ENCODE peak calls at places on chromosomes 11 and 22, in eight cellular contexts. I is foreskin fibroblast, Y is dorsolateral prefrontal cortex, W is mucosa of descending colon, S is AG09309, T is cardiac fibroblast, A is IMR-90, L is cardiac muscle cell. R is an unnamed sample.
A peak's percentile ranks its signal among the peaks of the same experiment; 100 is the strongest.

GRCh38 chr22:31626427-31627150 is 35.4 kb downstream of the PISD start:
- DNase-seq in I (no peak), Y (no peak), W (no peak), S (no peak), T (peak; percentile 68), A (no peak), L (no peak), R (no peak)

GRCh38 chr11:78840190-78840589 is 265.5 kb upstream of the NARS2 start:
- DNase-seq in I (peak; percentile 79), Y (no peak), W (no peak), S (peak; percentile 85), T (peak; percentile 79), A (peak; percentile 91), L (no peak), R (no peak)

GRCh38 chr11:11486423-11486822 is 133.4 kb upstream of the CSNK2A3 start:
- DNase-seq in I (no peak), Y (no peak), W (peak; percentile 16), S (no peak), T (no peak), A (no peak), L (no peak), R (no peak)

GRCh38 chr11:104073950-104074349 is 37.5 kb downstream of the DDI1 start:
- DNase-seq in I (no peak), Y (no peak), W (no peak), S (no peak), T (no peak), A (peak; percentile 58), L (no peak), R (peak; percentile 92)

GRCh38 chr11:32400670-32401369 is 34.5 kb downstream of the WT1 start:
- DNase-seq in I (no peak), Y (no peak), W (no peak), S (no peak), T (peak; percentile 67), A (no peak), L (no peak), R (no peak)

GRCh38 chr22:26977741-26978140 is 320.4 kb downstream of the MIAT start:
- DNase-seq in I (no peak), Y (no peak), W (no peak), S (no peak), T (no peak), A (no peak), L (peak; percentile 35), R (no peak)

GRCh38 chr11:29333993-29334780 is 682.6 kb downstream of the KCNA4 start:
- DNase-seq in I (peak; percentile 43), Y (no peak), W (no peak), S (no peak), T (peak; percentile 72), A (peak; percentile 88), L (peak; percentile 42), R (peak; percentile 58)

GRCh38 chr11:71331631-71332030 is 79.3 kb upstream of the SHANK2 start:
- DNase-seq in I (no peak), Y (no peak), W (no peak), S (no peak), T (no peak), A (no peak), L (no peak), R (peak; percentile 22)

GRCh38 chr11:114395776-114396175 is 4.5 kb downstream of the C11orf71 start:
- DNase-seq in I (no peak), Y (no peak), W (peak; percentile 22), S (no peak), T (no peak), A (no peak), L (no peak), R (peak; percentile 35)
- TF ChIP-seq CTCF in I (peak; percentile 42), Y (no peak), W (no peak), S (peak; percentile 48), T (peak; percentile 21), A (peak; percentile 34), L (peak; percentile 44), R (peak; percentile 56)

DNA sequence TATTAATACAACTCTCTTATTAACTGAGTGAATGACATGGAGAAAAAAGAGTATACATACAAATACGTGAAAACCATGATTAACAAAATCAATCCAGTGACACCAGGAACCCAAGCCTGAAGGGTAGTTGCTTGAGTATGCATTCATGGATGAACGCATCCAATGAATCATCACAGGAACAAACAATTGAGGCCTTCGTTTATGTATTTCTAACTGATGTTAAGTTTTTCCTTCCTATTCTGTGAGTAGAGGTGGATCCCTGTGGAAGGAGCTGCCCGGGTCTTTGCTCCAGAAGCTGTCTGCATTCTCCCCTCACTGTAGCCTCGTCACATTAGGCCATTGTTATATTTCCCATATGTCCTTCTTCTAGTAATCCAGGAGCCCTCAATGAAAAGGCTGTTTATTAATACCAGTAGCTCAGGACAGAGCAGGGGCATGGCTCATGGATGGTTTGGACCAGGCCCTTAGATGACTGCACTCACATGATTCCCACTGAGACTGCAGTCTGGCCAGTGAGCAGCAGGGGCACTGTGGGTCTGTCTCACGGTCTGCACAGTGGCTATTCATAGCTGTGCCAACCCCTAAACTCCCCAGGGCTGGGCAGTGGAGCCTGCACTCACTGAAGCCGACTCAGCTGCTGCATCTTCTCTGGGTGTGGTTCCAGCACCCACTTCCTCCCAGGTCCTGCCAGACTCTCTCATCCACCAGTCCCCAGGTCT is 128.1 kb upstream of the TOP3B start:
- DNase-seq in I (peak; percentile 20), Y (peak; percentile 51), W (peak; percentile 36), S (peak; percentile 20), T (peak; percentile 52), A (peak; percentile 78), L (peak; percentile 63), R (peak; percentile 93)
- H3K4me3 ChIP-seq in I (no peak overlapping the region), Y (no peak overlapping the region), W (no peak overlapping the region), S (no peak overlapping the region), T (no peak overlapping the region), A (no peak overlapping the region), L (no peak overlapping the region), R (no peak overlapping the region)

GRCh38 chr11:68010058-68011041 is at the start of gene ALDH3B1:
- DNase-seq in I (peak; percentile 92), Y (peak; percentile 70), W (peak; percentile 90), S (no peak), T (peak; percentile 95), A (peak; percentile 70), L (peak; percentile 17), R (no peak)
- TF ChIP-seq CTCF in I (no peak), Y (no peak), W (no peak), S (no peak), T (no peak), A (peak; percentile 9), L (no peak), R (no peak)

GRCh38 chr22:25420925-25421904 is 143.3 kb upstream of the GRK3 start:
- DNase-seq in I (no peak), Y (no peak), W (peak; percentile 31), S (no peak), T (peak; percentile 11), A (no peak), L (no peak), R (no peak)
- H3K4me3 ChIP-seq in I (no peak overlapping the region), Y (peak overlapping the region; percentile 49), W (no peak overlapping the region), S (no peak overlapping the region), T (no peak overlapping the region), A (no peak overlapping the region), L (peak overlapping the region; percentile 31), R (no peak overlapping the region)

GRCh38 chr11:73680687-73681086 is 34.3 kb downstream of the PLEKHB1 start:
- DNase-seq in I (no peak), Y (no peak), W (no peak), S (no peak), T (no peak), A (peak; percentile 44), L (no peak), R (no peak)
- TF ChIP-seq CTCF in I (no peak), Y (no peak), W (no peak), S (no peak), T (no peak), A (no peak), L (no peak), R (no peak)

GRCh38 chr22:47448231-47449035 is 686.0 kb downstream of the TBC1D22A start:
- DNase-seq in I (no peak), Y (no peak), W (no peak), S (no peak), T (no peak), A (no peak), L (no peak), R (no peak)

GRCh38 chr22:47446331-47446730 is 683.9 kb downstream of the TBC1D22A start:
- DNase-seq in I (no peak), Y (no peak), W (no peak), S (no peak), T (no peak), A (no peak), L (no peak), R (no peak)

GRCh38 chr22:47445212-47445611 is 682.8 kb downstream of the TBC1D22A start:
- DNase-seq in I (no peak), Y (no peak), W (no peak), S (no peak), T (no peak), A (no peak), L (no peak), R (no peak)

GRCh38 chr22:47445716-47446290 is 683.4 kb downstream of the TBC1D22A start:
- DNase-seq in I (no peak), Y (no peak), W (no peak), S (no peak), T (no peak), A (no peak), L (no peak), R (no peak)

DNA sequence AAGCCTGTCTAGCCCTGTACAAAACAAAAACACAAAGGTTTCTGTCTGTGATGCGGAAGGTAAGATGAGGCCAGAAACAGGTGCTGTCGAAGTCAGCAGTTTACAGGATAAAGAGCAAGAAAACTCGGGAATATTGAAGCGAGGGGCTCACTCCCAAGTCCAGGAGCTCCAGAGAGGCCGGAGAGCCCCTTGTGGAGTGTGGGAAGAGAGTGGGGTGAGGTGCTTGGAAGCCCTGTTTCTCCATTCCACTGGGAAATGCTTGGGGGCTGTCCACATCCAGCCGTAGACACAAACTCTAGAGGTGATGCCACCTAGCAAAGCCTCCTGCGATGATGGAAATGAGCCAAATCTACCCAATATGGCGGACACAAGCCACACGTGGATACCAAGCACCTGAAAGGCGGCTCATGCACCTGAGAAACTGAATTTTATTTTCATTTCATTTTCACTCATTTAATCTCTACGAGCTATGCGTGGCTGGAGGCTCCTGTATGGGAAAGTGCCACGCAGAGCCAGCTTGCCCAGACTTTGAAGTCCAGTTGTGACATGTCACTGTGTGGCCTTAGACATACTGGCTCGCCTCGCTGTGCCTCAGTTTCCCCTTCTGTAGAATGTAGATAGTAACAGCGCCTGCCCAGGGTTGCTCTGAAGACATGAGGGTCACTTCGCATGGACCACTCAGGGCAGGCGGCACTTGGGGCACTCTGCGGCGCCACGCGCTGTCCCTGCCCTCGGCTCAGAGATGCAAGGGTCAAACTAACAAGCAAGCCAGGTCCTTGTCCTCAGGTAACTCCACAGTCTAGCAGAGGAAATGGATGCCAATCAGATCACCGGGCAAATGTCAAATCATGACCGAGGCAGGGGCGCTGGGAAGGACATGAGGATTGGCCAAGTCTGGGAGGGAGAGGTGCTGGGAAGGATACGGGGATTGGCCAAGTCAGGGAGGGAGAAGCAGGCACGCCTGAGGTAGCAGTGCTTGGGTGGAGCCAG is 684.7 kb downstream of the TBC1D22A start:
- DNase-seq in I (no peak), Y (no peak), W (no peak), S (no peak), T (no peak), A (no peak), L (no peak), R (no peak)
- H3K4me3 ChIP-seq in I (no peak overlapping the region), Y (no peak overlapping the region), W (no peak overlapping the region), S (no peak overlapping the region), T (no peak overlapping the region), A (no peak overlapping the region), L (no peak overlapping the region), R (no peak overlapping the region)